ENCODE peak calls at places on chromosome 10, in eight cellular contexts. W is H1, I is neural progenitor cell, J is HCT116, D is PC-9, R is GM12878, A is GM23338, T is mammary epithelial cell. Y is an unnamed sample.

GRCh38 chr10:43809211-43809930 is 160.7 kb upstream of the ZNF32 start:
- DNase-seq in W (no peak), I (no peak), J (no peak), D (no peak), R (no peak), A (no peak), T (no peak), Y (peak; percentile 36)

GRCh38 chr10:112958275-112958995 is 8.4 kb downstream of the TCF7L2 start:
- DNase-seq in W (no peak), I (no peak), J (no peak), D (no peak), R (no peak), A (peak; percentile 63), T (no peak), Y (peak; percentile 62)

GRCh38 chr10:36675458-36675880 is 449.9 kb upstream of the ANKRD30A start:
- DNase-seq in W (no peak), I (no peak), J (no peak), D (no peak), R (no peak), A (no peak), T (peak; percentile 37), Y (peak; percentile 100)

GRCh38 chr10:79285315-79286185 is 61.7 kb upstream of the PPIF start:
- DNase-seq in W (no peak), I (no peak), J (no peak), D (no peak), R (peak; percentile 91), A (no peak), T (no peak), Y (no peak)

GRCh38 chr10:74103560-74104248 is 46.9 kb downstream of the AP3M1 start:
- DNase-seq in W (no peak), I (peak; percentile 34), J (peak; percentile 16), D (no peak), R (no peak), A (peak; percentile 57), T (no peak), Y (peak; percentile 90)

GRCh38 chr10:77686096-77686495 is 48.5 kb upstream of the KCNMA1 start:
- DNase-seq in W (no peak), I (peak; percentile 34), J (no peak), D (no peak), R (no peak), A (no peak), T (no peak), Y (no peak)

GRCh38 chr10:129049501-129049900 is 417.5 kb upstream of the MGMT start:
- DNase-seq in W (no peak), I (no peak), J (no peak), D (no peak), R (no peak), A (no peak), T (no peak), Y (no peak)

GRCh38 chr10:95240811-95241210 is 46.8 kb downstream of the ACSM6 start:
- DNase-seq in W (no peak), I (no peak), J (no peak), D (no peak), R (no peak), A (no peak), T (no peak), Y (no peak)

GRCh38 chr10:93565421-93565820 is 1.0 kb upstream of the FFAR4 start:
- DNase-seq in W (no peak), I (no peak), J (no peak), D (no peak), R (no peak), A (no peak), T (no peak), Y (no peak)

GRCh38 chr10:93570383-93570782 is 3.9 kb downstream of the FFAR4 start:
- DNase-seq in W (no peak), I (no peak), J (no peak), D (no peak), R (no peak), A (peak; percentile 18), T (no peak), Y (no peak)

GRCh38 chr10:93567277-93568104 is 1.0 kb downstream of the FFAR4 start:
- DNase-seq in W (no peak), I (no peak), J (no peak), D (no peak), R (no peak), A (no peak), T (no peak), Y (no peak)

GRCh38 chr10:93568105-93568390 is 1.6 kb downstream of the FFAR4 start:
- DNase-seq in W (no peak), I (peak; percentile 16), J (no peak), D (no peak), R (no peak), A (peak; percentile 22), T (no peak), Y (no peak)

GRCh38 chr10:93566435-93567276 is at the start of gene FFAR4:
- DNase-seq in W (no peak), I (peak; percentile 69), J (no peak), D (peak; percentile 67), R (no peak), A (peak; percentile 70), T (peak; percentile 34), Y (peak; percentile 48)
- TF ChIP-seq EZH2 in W (peak; percentile 97), I (peak; percentile 97), J (no peak), D (no peak), R (no peak), A (peak; percentile 41), T (peak; percentile 58), Y (no peak)

DNA sequence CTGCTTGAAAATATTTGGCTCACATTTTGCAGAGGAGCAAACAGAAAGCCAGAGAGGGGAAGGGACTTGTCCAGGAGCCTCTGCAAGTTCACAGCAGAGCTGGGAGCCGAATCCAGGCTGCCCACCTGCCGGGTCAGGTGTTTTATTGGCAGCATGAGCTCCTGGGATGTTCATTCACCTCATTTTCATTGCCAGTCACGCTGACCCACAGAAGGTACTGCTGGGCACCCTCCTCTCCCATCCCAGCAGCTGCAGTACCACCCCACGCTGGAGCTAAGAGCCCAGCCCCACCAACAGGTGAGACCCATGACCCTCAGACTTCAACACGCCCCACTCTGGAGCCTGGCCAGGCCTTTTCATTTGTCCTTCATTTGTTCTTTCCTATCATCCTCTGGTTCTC is 102.7 kb downstream of the GRID1 start:
- DNase-seq in W (no peak), I (no peak), J (no peak), D (no peak), R (no peak), A (no peak), T (no peak), Y (no peak)
- TF ChIP-seq EZH2 in W (no peak), I (no peak), J (no peak), D (no peak), R (no peak), A (no peak), T (no peak), Y (no peak)

GRCh38 chr10:101292194-101293006 is 61.6 kb upstream of the BTRC start:
- DNase-seq in W (no peak), I (peak; percentile 61), J (no peak), D (no peak), R (no peak), A (peak; percentile 47), T (no peak), Y (no peak)
- TF ChIP-seq EZH2 in W (no peak), I (peak; percentile 49), J (no peak), D (no peak), R (no peak), A (peak; percentile 72), T (no peak), Y (no peak)

GRCh38 chr10:27743736-27744477 is 1.7 kb downstream of the MKX start:
- DNase-seq in W (no peak), I (peak; percentile 12), J (no peak), D (no peak), R (no peak), A (peak; percentile 61), T (peak; percentile 20), Y (peak; percentile 18)

GRCh38 chr10:27744478-27745379 is 890 bp downstream of the MKX start:
- DNase-seq in W (no peak), I (peak; percentile 84), J (no peak), D (no peak), R (no peak), A (peak; percentile 66), T (peak; percentile 13), Y (peak; percentile 29)

GRCh38 chr10:27742926-27743735 is 2.5 kb downstream of the MKX start:
- DNase-seq in W (no peak), I (peak; percentile 60), J (no peak), D (no peak), R (no peak), A (peak; percentile 70), T (peak; percentile 14), Y (peak; percentile 23)

GRCh38 chr10:27741173-27742091 is 4.2 kb downstream of the MKX start:
- DNase-seq in W (no peak), I (peak; percentile 51), J (no peak), D (no peak), R (no peak), A (peak; percentile 64), T (no peak), Y (no peak)

DNA sequence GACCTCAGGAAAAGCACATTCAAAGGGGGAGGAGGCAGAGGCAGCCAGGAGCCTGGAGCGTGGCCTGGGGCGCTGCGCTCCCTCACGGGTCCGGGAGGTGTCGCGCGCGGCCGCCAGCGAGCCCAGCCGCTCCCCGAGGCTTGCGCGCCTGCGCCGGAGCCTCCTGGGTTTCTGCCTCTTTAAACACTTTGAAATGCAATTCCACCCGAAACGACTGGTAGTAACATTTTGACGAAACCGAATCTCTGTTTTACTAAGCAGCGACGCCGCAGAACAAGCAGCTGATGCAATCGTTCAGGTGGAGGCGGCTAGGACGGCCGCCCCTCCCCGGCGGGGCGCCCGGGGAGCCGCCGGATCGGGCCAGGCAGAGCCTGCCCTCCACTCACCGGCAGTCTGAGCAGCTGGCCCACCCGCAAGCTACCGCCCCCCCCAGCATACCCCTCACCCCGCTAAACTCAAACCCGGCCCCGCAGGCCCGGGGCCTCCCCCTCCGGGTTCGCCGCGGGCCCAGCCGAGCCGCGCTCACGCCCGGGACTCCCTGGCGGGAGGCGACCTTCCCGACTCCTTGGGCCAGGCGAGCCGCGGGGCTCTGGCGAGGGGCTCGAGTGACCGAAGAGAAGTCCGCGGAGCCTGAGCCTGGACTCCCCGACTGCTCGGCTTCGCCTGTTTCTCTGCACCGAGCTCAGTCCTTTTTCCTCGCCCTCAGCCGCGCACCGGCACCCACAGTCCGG is 3.3 kb downstream of the MKX start:
- DNase-seq in W (no peak), I (peak; percentile 92), J (peak; percentile 67), D (peak; percentile 43), R (peak; percentile 38), A (peak; percentile 89), T (peak; percentile 63), Y (peak; percentile 75)
- TF ChIP-seq EZH2 in W (no peak), I (no peak), J (no peak), D (no peak), R (no peak), A (no peak), T (no peak), Y (no peak)

DNA sequence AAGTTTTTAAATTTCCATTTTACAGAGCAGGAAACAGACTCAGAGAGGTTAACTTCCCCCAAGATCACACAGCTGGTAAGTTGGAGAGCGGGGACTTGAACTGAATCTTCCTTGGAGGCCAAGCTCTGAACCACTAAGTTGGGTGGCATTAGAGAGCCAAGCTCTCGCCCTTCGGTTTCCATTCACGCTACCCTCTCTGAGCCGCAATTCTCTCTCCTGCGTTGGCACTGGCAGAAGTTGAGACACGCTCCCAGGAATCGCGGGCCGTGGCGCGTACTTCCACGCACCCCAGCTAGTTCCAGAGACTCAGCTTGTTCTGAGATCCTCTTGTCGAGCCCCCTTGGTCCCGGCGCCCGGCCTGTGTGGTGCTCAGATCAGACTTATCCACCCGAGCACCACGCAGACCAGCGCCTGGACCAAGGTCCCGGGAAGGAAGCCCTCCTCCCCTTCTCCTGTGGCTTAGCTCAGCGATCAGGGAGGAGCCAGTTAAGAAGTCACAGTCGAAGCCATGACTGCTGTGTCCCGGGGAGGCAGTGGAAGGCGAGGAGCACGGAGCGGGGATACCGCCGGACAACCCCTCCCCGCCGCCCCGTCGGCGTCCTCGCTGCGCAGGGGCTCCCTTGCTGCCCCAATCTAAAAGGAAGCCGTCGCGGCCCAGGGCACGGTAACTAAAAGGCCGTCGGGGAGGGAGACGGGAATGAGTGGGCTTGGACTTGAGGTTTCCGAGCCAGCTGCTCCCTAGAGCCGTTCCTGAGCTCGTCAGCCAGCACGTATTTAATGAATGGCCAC is 29.5 kb upstream of the VAX1 start:
- DNase-seq in W (no peak), I (peak; percentile 33), J (no peak), D (no peak), R (no peak), A (no peak), T (no peak), Y (no peak)
- TF ChIP-seq EZH2 in W (peak; percentile 89), I (peak; percentile 89), J (no peak), D (no peak), R (no peak), A (peak; percentile 85), T (no peak), Y (no peak)